ENCODE peak calls at places on chromosomes 1 and 21, in ten cellular contexts. P is mucosa of descending colon; O is lung; L is breast epithelium; T is cardiac muscle cell; M is heart left ventricle; Y is bronchial epithelial cell; A is Peyer's patch; G is neuronal stem cell; I is CD8-positive, alpha-beta T cell. H is an unnamed sample. For H3K36me3, the result is how much of the 10 kb centered on the place peaks cover.

GRCh38 chr1:151085953-151086559 is 15.5 kb downstream of the GABPB2 start:
- DNase-seq in I (no peak), M (no peak), O (no peak), A (no peak), Y (no peak), T (no peak), L (no peak), P (no peak), G (no peak), H (no peak)

GRCh38 chr1:27005648-27006496 is 6.8 kb downstream of the TENT5B start:
- DNase-seq in M (no peak), A (no peak), L (no peak), I (no peak), T (no peak), O (no peak), Y (no peak), P (no peak), G (no peak), H (no peak)

GRCh38 chr1:64908567-64908966 is 57.8 kb downstream of the JAK1 start:
- DNase-seq in I (no peak), T (no peak), M (no peak), Y (no peak), A (no peak), L (no peak), P (no peak), O (no peak), G (no peak), H (no peak)

GRCh38 chr1:35505911-35506798 is 51.0 kb downstream of the KIAA0319L start:
- DNase-seq in I (no peak), O (no peak), Y (peak), G (no peak), A (peak), T (peak), P (no peak), M (no peak), L (peak), H (no peak)

GRCh38 chr1:183806086-183806485 is 1.2 kb downstream of the RGL1 start:
- DNase-seq in T (peak), L (no peak), P (no peak), M (no peak), A (no peak), I (no peak), O (no peak), Y (no peak), G (no peak), H (no peak)

GRCh38 chr1:34683616-34684015 is 71.2 kb upstream of the GJB5 start:
- DNase-seq in M (no peak), G (no peak), I (no peak), O (no peak), Y (no peak), T (no peak), A (no peak), P (no peak), L (no peak), H (no peak)

GRCh38 chr1:22236900-22237299 is 94.0 kb upstream of the WNT4 start:
- DNase-seq in A (no peak), G (no peak), M (no peak), I (no peak), Y (no peak), P (no peak), O (no peak), L (no peak), T (no peak), H (no peak)

GRCh38 chr1:73943270-73943669 is 254.7 kb downstream of the LRRIQ3 start:
- DNase-seq in O (no peak), I (no peak), M (no peak), L (no peak), A (no peak), P (no peak), G (no peak), Y (peak), T (no peak), H (no peak)

GRCh38 chr1:48572632-48573258 is 100.7 kb upstream of the SPATA6 start:
- DNase-seq in L (peak), P (peak), I (no peak), T (peak), O (peak), A (peak), G (peak), Y (peak), M (peak), H (no peak)

GRCh38 chr1:226624526-226624925 is 76.0 kb downstream of the STUM start:
- DNase-seq in A (peak), T (peak), G (no peak), L (peak), O (no peak), I (no peak), Y (peak), P (no peak), M (no peak), H (no peak)

GRCh38 chr1:77459881-77460280 is 178.1 kb downstream of the AK5 start:
- DNase-seq in M (no peak), A (no peak), T (peak), G (no peak), L (no peak), P (no peak), I (no peak), Y (peak), O (no peak), H (no peak)

GRCh38 chr1:53214541-53214940 is 5.9 kb downstream of the CZIB start:
- DNase-seq in P (no peak), L (no peak), O (no peak), T (no peak), G (no peak), A (no peak), Y (no peak), I (no peak), M (no peak), H (no peak)

GRCh38 chr1:109783436-109783835 is 19.7 kb upstream of the EPS8L3 start:
- DNase-seq in I (no peak), Y (peak), A (peak), M (no peak), O (no peak), G (no peak), P (peak), T (peak), L (peak), H (no peak)

GRCh38 chr21:31710586-31710985 is 21.3 kb downstream of the SCAF4 start:
- DNase-seq in P (no peak), T (peak), O (no peak), L (no peak), Y (no peak), A (no peak), I (no peak), M (no peak), G (no peak), H (no peak)

GRCh38 chr1:43537423-43538142 is 6.9 kb downstream of the PTPRF start:
- DNase-seq in T (no peak), L (peak), M (no peak), G (no peak), I (no peak), A (peak), O (peak), P (peak), Y (peak), H (no peak)

GRCh38 chr1:70961374-70961773 is 86.2 kb downstream of the PTGER3 start:
- DNase-seq in G (no peak), A (no peak), Y (no peak), O (no peak), I (no peak), M (no peak), L (no peak), P (no peak), T (no peak), H (no peak)

GRCh38 chr1:89836997-89837909 is 16.4 kb downstream of the LRRC8D start:
- DNase-seq in Y (no peak), L (no peak), T (no peak), P (no peak), I (no peak), M (no peak), A (no peak), O (no peak), G (no peak), H (no peak)

GRCh38 chr1:37704966-37705365 is 12.7 kb downstream of the CDCA8 start:
- DNase-seq in L (no peak), O (no peak), T (no peak), A (no peak), G (no peak), Y (no peak), I (no peak), M (no peak), P (no peak), H (no peak)

GRCh38 chr1:151728151-151728711 is 6.9 kb downstream of the RIIAD1 start:
- DNase-seq in O (no peak), L (no peak), P (no peak), G (no peak), Y (no peak), M (no peak), T (peak), A (no peak), I (no peak), H (no peak)

GRCh38 chr21:29187939-29188338 is 57.5 kb downstream of the MAP3K7CL start:
- DNase-seq in L (peak), Y (peak), I (no peak), A (peak), T (peak), G (no peak), M (no peak), O (no peak), P (no peak), H (no peak)

GRCh38 chr1:31221072-31221471 is 18.6 kb downstream of the NKAIN1 start:
- DNase-seq in G (no peak), L (no peak), O (no peak), M (no peak), A (no peak), I (no peak), T (no peak), P (no peak), Y (peak), H (no peak)

GRCh38 chr1:212858461-212859265 is 588 bp downstream of the FLVCR1 start:
- DNase-seq in O (peak), G (no peak), A (peak), I (no peak), Y (peak), M (peak), L (peak), P (peak), T (peak), H (no peak)

GRCh38 chr1:22812993-22813790 is 102.6 kb downstream of the EPHB2 start:
- DNase-seq in L (no peak), T (no peak), O (no peak), G (no peak), M (no peak), Y (no peak), A (no peak), P (no peak), I (no peak), H (no peak)

GRCh38 chr1:239570878-239571277 is 184.5 kb downstream of the CHRM3 start:
- DNase-seq in G (no peak), P (no peak), A (no peak), T (no peak), I (no peak), M (no peak), Y (no peak), L (no peak), O (no peak), H (no peak)

GRCh38 chr1:170267317-170267716 is 121.6 kb downstream of the NTMT2 start:
- DNase-seq in G (no peak), M (no peak), A (no peak), I (no peak), O (no peak), T (peak), P (no peak), L (no peak), Y (peak), H (no peak)

GRCh38 chr1:7190261-7190660 is 405.0 kb downstream of the CAMTA1 start:
- DNase-seq in O (no peak), A (no peak), P (no peak), Y (no peak), I (no peak), L (no peak), M (no peak), T (no peak), G (no peak), H (no peak)

GRCh38 chr1:15882665-15883064 is 35.2 kb downstream of the SPEN start:
- DNase-seq in M (no peak), A (no peak), Y (no peak), O (no peak), L (no peak), P (no peak), I (no peak), G (no peak), T (no peak), H (no peak)

GRCh38 chr1:230145953-230146476 is 79.0 kb downstream of the GALNT2 start:
- DNase-seq in M (no peak), L (no peak), I (no peak), Y (no peak), P (no peak), O (no peak), A (peak), T (no peak), G (no peak), H (no peak)

GRCh38 chr1:227959325-227959860 is 11.7 kb upstream of the WNT9A start:
- DNase-seq in M (no peak), T (no peak), L (no peak), Y (no peak), O (peak), G (no peak), I (no peak), P (no peak), A (peak), H (no peak)

GRCh38 chr1:27412502-27412901 is 20.1 kb downstream of the GPR3 start:
- DNase-seq in I (no peak), L (no peak), P (no peak), A (no peak), M (no peak), T (no peak), G (no peak), O (no peak), Y (no peak), H (no peak)

GRCh38 chr1:198669023-198669698 is 30.3 kb downstream of the PTPRC start:
- DNase-seq in G (no peak), I (no peak), O (no peak), M (no peak), P (no peak), Y (peak), T (peak), L (no peak), A (no peak), H (no peak)

GRCh38 chr1:37434292-37434907 is 40.0 kb upstream of the ZC3H12A start:
- DNase-seq in Y (no peak), O (peak), A (peak), P (peak), G (peak), M (peak), L (no peak), T (peak), I (peak), H (no peak)

GRCh38 chr21:38631171-38631570 is 132.9 kb upstream of the ERG start:
- DNase-seq in G (no peak), T (peak), P (no peak), I (no peak), L (no peak), O (no peak), A (no peak), Y (peak), M (no peak), H (no peak)

GRCh38 chr1:212287261-212287895 is 2.2 kb downstream of the PPP2R5A start:
- DNase-seq in Y (no peak), G (no peak), T (no peak), O (no peak), M (no peak), P (no peak), A (no peak), L (no peak), I (no peak), H (no peak)

GRCh38 chr1:10909697-10910489 is 102.6 kb upstream of the TARDBP start:
- DNase-seq in L (no peak), O (peak), M (peak), Y (peak), P (peak), A (peak), G (no peak), I (peak), T (peak), H (no peak)

GRCh38 chr1:198598796-198599321 is 40.0 kb upstream of the PTPRC start:
- DNase-seq in I (no peak), L (no peak), Y (no peak), P (no peak), O (no peak), M (no peak), G (no peak), A (peak), T (no peak), H (no peak)

GRCh38 chr1:223341111-223341510 is 22.9 kb downstream of the SUSD4 start:
- DNase-seq in I (no peak), P (no peak), L (no peak), Y (no peak), M (peak), A (no peak), G (no peak), T (peak), O (no peak), H (no peak)

GRCh38 chr1:169110265-169110664 is 3.8 kb downstream of the ATP1B1 start:
- DNase-seq in I (no peak), L (no peak), G (no peak), M (no peak), Y (no peak), P (no peak), O (no peak), A (no peak), T (no peak), H (no peak)

GRCh38 chr1:169110691-169111447 is 4.4 kb downstream of the ATP1B1 start:
- DNase-seq in I (no peak), O (no peak), M (peak), G (no peak), T (peak), Y (no peak), P (no peak), A (no peak), L (no peak), H (no peak)

GRCh38 chr1:169107673-169108160 is 1.2 kb downstream of the ATP1B1 start:
- DNase-seq in M (peak), Y (peak), G (no peak), I (no peak), L (no peak), T (peak), P (no peak), A (no peak), O (no peak), H (no peak)

GRCh38 chr1:169109561-169110134 is 3.2 kb downstream of the ATP1B1 start:
- DNase-seq in T (peak), G (no peak), L (peak), O (peak), A (peak), I (no peak), Y (peak), M (peak), P (no peak), H (no peak)

GRCh38 chr1:169108897-169109560 is 2.5 kb downstream of the ATP1B1 start:
- DNase-seq in L (no peak), P (peak), A (peak), I (no peak), M (peak), Y (no peak), O (no peak), G (no peak), T (peak), H (no peak)
- H3K4me3 ChIP-seq in L (peak), P (peak), A (peak), I (no peak), M (peak), Y (peak), O (no peak), G (no peak), T (peak), H (peak)

GRCh38 chr1:180097319-180097605 is 57.4 kb upstream of the QSOX1 start:
- DNase-seq in P (no peak), O (no peak), A (no peak), I (no peak), Y (no peak), M (no peak), G (no peak), T (no peak), L (no peak), H (no peak)

GRCh38 chr1:180092931-180093650 is 61.6 kb upstream of the QSOX1 start:
- DNase-seq in G (peak), M (no peak), O (no peak), I (no peak), P (no peak), A (no peak), Y (peak), L (no peak), T (peak), H (no peak)

GRCh38 chr1:180094705-180095280 is 59.9 kb upstream of the QSOX1 start:
- DNase-seq in T (no peak), A (no peak), Y (no peak), I (no peak), O (no peak), M (no peak), P (no peak), L (no peak), G (no peak), H (no peak)

GRCh38 chr1:180098242-180098995 is 56.2 kb upstream of the QSOX1 start:
- DNase-seq in Y (peak), A (no peak), T (peak), I (no peak), L (no peak), G (no peak), O (no peak), P (no peak), M (no peak), H (no peak)

DNA sequence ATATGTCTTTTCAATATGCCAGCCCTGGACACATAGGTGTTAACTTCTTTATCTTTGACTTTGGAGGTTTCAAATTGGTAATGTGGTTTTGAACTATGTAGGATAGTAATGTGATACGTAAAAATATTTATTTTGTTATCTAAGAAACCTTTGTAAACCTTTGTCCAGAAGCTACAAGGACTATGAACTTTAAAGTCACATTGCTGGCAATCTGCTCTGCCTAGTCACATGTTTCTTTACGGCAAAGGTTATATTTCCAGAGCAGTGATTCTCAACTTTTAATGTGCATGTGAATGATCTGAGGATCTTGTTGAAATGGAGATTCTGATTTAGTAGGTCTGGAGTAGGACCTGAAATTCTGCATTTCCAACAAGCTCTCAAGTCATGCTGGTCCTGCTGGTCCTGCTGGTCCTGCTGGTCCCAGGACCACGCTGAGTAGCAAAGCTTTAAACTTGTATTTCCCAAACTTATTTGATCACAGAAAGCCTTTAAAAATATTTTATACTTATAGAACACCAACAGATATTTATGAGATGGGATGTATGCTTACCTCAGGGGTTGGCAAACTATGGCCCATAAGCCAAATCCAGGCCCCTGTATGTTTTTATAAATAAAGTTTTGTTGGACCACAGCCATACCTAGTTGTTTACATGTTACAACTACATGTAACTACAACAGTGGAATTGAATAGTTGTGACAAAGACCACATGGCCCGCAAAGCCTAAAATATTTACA is 57.9 kb upstream of the QSOX1 start:
- DNase-seq in I (no peak), M (no peak), O (no peak), Y (no peak), T (no peak), P (no peak), G (no peak), A (no peak), L (no peak), H (no peak)
- H3K36me3 ChIP-seq in I (under half), M (half or more), O (under half), Y (under half), T (half or more), P (under half), G (under half), A (under half), L (under half), H (under half)

DNA sequence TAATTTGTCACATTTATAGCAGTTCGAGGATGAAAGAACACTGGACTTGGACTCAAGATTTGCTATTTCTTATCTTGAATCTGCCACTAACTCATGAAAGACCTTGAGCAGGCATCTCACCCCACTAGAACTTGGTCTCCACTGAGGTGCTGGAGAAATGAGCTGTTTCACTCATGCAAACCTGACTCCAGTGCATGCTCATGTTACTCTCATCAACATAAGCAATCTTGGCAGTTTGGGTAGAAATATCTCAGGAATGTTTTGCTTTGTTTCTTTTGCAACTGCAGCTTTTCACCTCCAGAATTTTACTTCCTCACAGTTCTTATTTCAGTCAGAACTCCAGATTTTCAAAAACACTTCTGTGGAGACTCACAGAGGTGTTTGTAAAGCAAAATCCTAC is 46.2 kb upstream of the DAB1 start:
- DNase-seq in M (no peak), G (no peak), A (no peak), P (no peak), O (no peak), I (no peak), L (no peak), T (peak), Y (no peak), H (no peak)
- H3K4me3 ChIP-seq in M (no peak), G (no peak), A (no peak), P (no peak), O (no peak), I (no peak), L (no peak), T (no peak), Y (no peak), H (no peak)

GRCh38 chr1:40073062-40073461 is 24.0 kb downstream of the PPT1 start:
- DNase-seq in O (no peak), Y (no peak), T (no peak), I (no peak), P (no peak), L (no peak), G (no peak), M (no peak), A (no peak), H (no peak)
- H3K36me3 ChIP-seq in O (half or more), Y (under half), T (half or more), I (half or more), P (under half), L (under half), G (under half), M (half or more), A (under half), H (half or more)

GRCh38 chr1:218463194-218464156 is 118.3 kb downstream of the TGFB2 start:
- DNase-seq in O (peak), I (no peak), T (peak), P (no peak), G (peak), Y (peak), M (peak), A (peak), L (peak), H (no peak)
- H3K4me3 ChIP-seq in O (no peak), I (no peak), T (no peak), P (no peak), G (peak), Y (no peak), M (peak), A (no peak), L (no peak), H (peak)

GRCh38 chr1:1875932-1876331 is 15.0 kb downstream of the GNB1 start:
- DNase-seq in G (no peak), I (no peak), P (no peak), L (no peak), A (no peak), O (no peak), T (no peak), M (no peak), Y (no peak), H (no peak)
- H3K36me3 ChIP-seq in G (under half), I (under half), P (under half), L (under half), A (under half), O (under half), T (under half), M (under half), Y (under half), H (under half)

H was measured in thoracic aorta.